ENCODE peak calls at places on chromosomes 6 and 20, in eight cellular contexts. M, H, Z, R, W, N, G and D are unnamed samples.

GRCh38 chr6:90184334-90185298 is 112.0 kb downstream of the BACH2 start:
- DNase-seq in M (no peak), H (no peak), Z (peak; percentile 46), R (no peak), W (no peak), N (peak; percentile 17), G (no peak), D (no peak)

GRCh38 chr20:63055575-63056235 is 48.9 kb upstream of the BHLHE23 start:
- DNase-seq in M (no peak), H (no peak), Z (no peak), R (no peak), W (no peak), N (no peak), G (no peak), D (no peak)

GRCh38 chr6:126721581-126722145 is 381.7 kb downstream of the CENPW start:
- DNase-seq in M (peak; percentile 97), H (no peak), Z (peak; percentile 88), R (no peak), W (no peak), N (no peak), G (no peak), D (no peak)

GRCh38 chr6:157510329-157511188 is 129.6 kb downstream of the ZDHHC14 start:
- DNase-seq in M (no peak), H (peak; percentile 18), Z (no peak), R (no peak), W (peak; percentile 32), N (no peak), G (peak; percentile 67), D (no peak)

GRCh38 chr6:134056046-134056445 is 3.6 kb upstream of the SLC2A12 start:
- DNase-seq in M (no peak), H (no peak), Z (no peak), R (no peak), W (no peak), N (no peak), G (no peak), D (no peak)

GRCh38 chr20:40966516-40967185 is 62.0 kb upstream of the TOP1 start:
- DNase-seq in M (no peak), H (no peak), Z (no peak), R (no peak), W (no peak), N (no peak), G (no peak), D (no peak)

GRCh38 chr6:131643262-131643631 is 6.1 kb downstream of the ENPP3 start:
- DNase-seq in M (no peak), H (no peak), Z (no peak), R (no peak), W (no peak), N (no peak), G (no peak), D (peak; percentile 55)

GRCh38 chr20:51659491-51660050 is 108.6 kb downstream of the ATP9A start:
- DNase-seq in M (no peak), H (no peak), Z (no peak), R (no peak), W (no peak), N (no peak), G (no peak), D (no peak)

GRCh38 chr20:17624070-17624469 is 54.2 kb downstream of the DSTN start:
- DNase-seq in M (no peak), H (no peak), Z (no peak), R (no peak), W (no peak), N (no peak), G (no peak), D (no peak)

GRCh38 chr6:81613606-81614005 is 138.9 kb downstream of the TENT5A start:
- DNase-seq in M (peak; percentile 89), H (no peak), Z (peak; percentile 58), R (no peak), W (no peak), N (peak; percentile 53), G (no peak), D (no peak)

GRCh38 chr6:32154514-32155161 is 697 bp downstream of the PPT2 start:
- DNase-seq in M (peak; percentile 53), H (peak; percentile 61), Z (no peak), R (peak; percentile 58), W (peak; percentile 67), N (peak; percentile 83), G (peak; percentile 18), D (peak; percentile 72)

GRCh38 chr20:10636326-10636818 is 37.4 kb downstream of the JAG1 start:
- DNase-seq in M (no peak), H (no peak), Z (no peak), R (no peak), W (no peak), N (no peak), G (no peak), D (no peak)

GRCh38 chr6:41476407-41476806 is 69.8 kb upstream of the FOXP4 start:
- DNase-seq in M (peak; percentile 0), H (no peak), Z (no peak), R (no peak), W (no peak), N (no peak), G (no peak), D (no peak)

GRCh38 chr6:128600397-128600951 is 80.1 kb upstream of the PTPRK start:
- DNase-seq in M (peak; percentile 96), H (peak; percentile 6), Z (peak; percentile 81), R (no peak), W (no peak), N (peak; percentile 73), G (no peak), D (no peak)

GRCh38 chr6:137926985-137927384 is 59.9 kb downstream of the TNFAIP3 start:
- DNase-seq in M (no peak), H (no peak), Z (no peak), R (no peak), W (no peak), N (no peak), G (no peak), D (no peak)

GRCh38 chr6:52909131-52909530 is 367 bp downstream of the GSTA3 start:
- DNase-seq in M (peak; percentile 9), H (no peak), Z (no peak), R (no peak), W (no peak), N (no peak), G (no peak), D (no peak)

GRCh38 chr6:30614843-30615218 is 2.2 kb downstream of the PPP1R10 start:
- DNase-seq in M (peak; percentile 93), H (peak; percentile 78), Z (peak; percentile 89), R (peak; percentile 88), W (peak; percentile 91), N (peak; percentile 95), G (peak; percentile 94), D (peak; percentile 92)

GRCh38 chr20:50844430-50845100 is 49.7 kb downstream of the BCAS4 start:
- DNase-seq in M (peak; percentile 7), H (peak; percentile 65), Z (peak; percentile 85), R (peak; percentile 44), W (no peak), N (no peak), G (no peak), D (no peak)

GRCh38 chr6:130513770-130514169 is 148.0 kb downstream of the TMEM200A start:
- DNase-seq in M (peak; percentile 57), H (peak; percentile 29), Z (peak; percentile 72), R (peak; percentile 82), W (peak; percentile 80), N (peak; percentile 11), G (peak; percentile 81), D (no peak)

GRCh38 chr6:20433929-20434328 is 32.2 kb downstream of the E2F3 start:
- DNase-seq in M (no peak), H (no peak), Z (no peak), R (no peak), W (no peak), N (no peak), G (no peak), D (no peak)

GRCh38 chr6:29708432-29709177 is 14.6 kb upstream of the HLA-F start:
- DNase-seq in M (no peak), H (peak; percentile 45), Z (no peak), R (peak; percentile 78), W (peak; percentile 94), N (no peak), G (no peak), D (no peak)

GRCh38 chr6:109139109-109139508 is 43.8 kb downstream of the CEP57L1 start:
- DNase-seq in M (peak; percentile 81), H (no peak), Z (peak; percentile 32), R (no peak), W (no peak), N (no peak), G (no peak), D (no peak)

GRCh38 chr6:167855825-167856425 is 29.2 kb downstream of the AFDN start:
- DNase-seq in M (peak; percentile 98), H (no peak), Z (peak; percentile 92), R (no peak), W (no peak), N (no peak), G (no peak), D (no peak)

GRCh38 chr6:31760790-31761189 is 1.7 kb upstream of the SAPCD1 start:
- DNase-seq in M (no peak), H (no peak), Z (no peak), R (no peak), W (no peak), N (no peak), G (no peak), D (no peak)